ENCODE peak calls at places on chromosomes 6 and 20, in nine cellular contexts. D, G, X, Y, O, A, C, V and Q are unnamed samples.

GRCh38 chr6:101163611-101164010 is 229.9 kb upstream of the GRIK2 start:
- DNase-seq in G (no peak), V (no peak), A (no peak), C (no peak), D (no peak), Y (no peak), X (no peak), O (no peak), Q (no peak)

GRCh38 chr6:82875573-82876185 is 190.0 kb downstream of the UBE3D start:
- DNase-seq in Y (no peak), X (peak; percentile 32), O (no peak), D (no peak), V (no peak), G (peak; percentile 93), C (no peak), A (peak; percentile 91), Q (no peak)

GRCh38 chr6:139131736-139132285 is 3.1 kb upstream of the HECA start:
- DNase-seq in G (no peak), O (no peak), D (no peak), V (no peak), C (no peak), A (no peak), Y (no peak), X (no peak), Q (no peak)

GRCh38 chr20:62816879-62817873 is at the start of gene COL9A3:
- DNase-seq in V (no peak), A (no peak), O (no peak), C (no peak), Y (peak; percentile 88), X (no peak), G (no peak), D (no peak), Q (no peak)

GRCh38 chr6:136236491-136237293 is 13.4 kb downstream of the MTFR2 start:
- DNase-seq in A (no peak), D (no peak), C (no peak), O (peak; percentile 71), Y (no peak), G (no peak), X (no peak), V (no peak), Q (no peak)

GRCh38 chr6:153525998-153526397 is 394.9 kb upstream of the RGS17 start:
- DNase-seq in Y (no peak), A (no peak), G (no peak), D (no peak), X (no peak), O (no peak), C (no peak), V (no peak), Q (no peak)

GRCh38 chr6:93407186-93407585 is 12.2 kb downstream of the EPHA7 start:
- DNase-seq in X (no peak), Y (no peak), O (no peak), V (no peak), C (no peak), D (no peak), G (no peak), A (no peak), Q (no peak)

GRCh38 chr20:51135926-51136325 is 113.0 kb upstream of the KCNG1 start:
- DNase-seq in O (no peak), Y (no peak), V (no peak), C (no peak), G (no peak), X (no peak), D (no peak), A (no peak), Q (no peak)

GRCh38 chr6:149077208-149077607 is 240.3 kb upstream of the TAB2 start:
- DNase-seq in C (no peak), V (no peak), Y (no peak), X (no peak), G (no peak), D (no peak), O (no peak), A (no peak), Q (no peak)

GRCh38 chr20:53413188-53413631 is 180.4 kb downstream of the ZNF217 start:
- DNase-seq in X (no peak), D (peak; percentile 22), Y (no peak), V (peak; percentile 27), A (peak; percentile 44), C (peak; percentile 59), G (no peak), O (peak; percentile 58), Q (no peak)

GRCh38 chr6:157658301-157658700 is 164.7 kb upstream of the SNX9 start:
- DNase-seq in D (no peak), A (no peak), G (no peak), O (no peak), V (no peak), Y (no peak), X (no peak), C (no peak), Q (no peak)

GRCh38 chr6:24974182-24975171 is 38.7 kb upstream of the RIPOR2 start:
- DNase-seq in V (no peak), A (no peak), O (no peak), C (peak; percentile 33), G (peak; percentile 25), D (no peak), Y (no peak), X (no peak), Q (no peak)

GRCh38 chr6:25017932-25018581 is 82.3 kb upstream of the RIPOR2 start:
- DNase-seq in X (no peak), C (peak; percentile 85), A (peak; percentile 69), D (peak; percentile 63), O (peak; percentile 87), Y (no peak), V (peak; percentile 72), G (peak; percentile 78), Q (peak; percentile 67)

GRCh38 chr20:37200926-37201826 is 21.8 kb upstream of the MROH8 start:
- DNase-seq in C (no peak), Y (no peak), V (no peak), G (no peak), O (no peak), D (no peak), X (no peak), A (no peak), Q (no peak)

GRCh38 chr6:5435449-5435848 is 174.1 kb downstream of the FARS2 start:
- DNase-seq in A (no peak), V (no peak), G (no peak), C (no peak), Y (no peak), O (no peak), X (no peak), D (no peak), Q (no peak)

GRCh38 chr6:25089442-25089841 is 153.7 kb upstream of the RIPOR2 start:
- DNase-seq in A (peak; percentile 50), O (no peak), D (no peak), G (peak; percentile 70), X (no peak), C (no peak), V (no peak), Y (no peak), Q (no peak)

GRCh38 chr20:35700625-35701148 is 1.5 kb downstream of the ROMO1 start:
- DNase-seq in V (no peak), G (peak; percentile 12), D (no peak), X (no peak), A (peak; percentile 45), C (no peak), O (no peak), Y (peak; percentile 69), Q (no peak)

DNA sequence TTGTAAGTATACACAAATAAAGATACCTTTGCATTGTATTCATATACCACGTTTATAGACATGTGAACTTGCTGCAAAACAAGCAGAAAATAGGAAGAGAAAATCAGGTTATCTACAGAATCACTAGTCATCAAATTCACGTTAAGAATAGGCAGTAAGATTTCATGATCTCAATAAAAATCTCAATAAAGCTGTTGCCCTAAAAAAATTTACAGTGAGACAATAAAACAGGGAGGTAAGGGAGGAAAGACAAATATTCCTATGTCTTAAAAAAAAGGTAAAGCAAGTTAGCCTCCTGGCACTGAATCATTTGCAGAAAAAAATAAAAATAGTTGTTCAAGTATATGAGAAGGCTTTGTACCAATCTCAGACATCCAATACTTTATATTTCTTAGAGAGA is 44.1 kb downstream of the GPX5 start:
- DNase-seq in O (no peak), Y (no peak), G (no peak), V (no peak), C (no peak), D (no peak), A (no peak), X (no peak), Q (no peak)
- TF ChIP-seq CTCF in O (no peak), Y (no peak), G (no peak), V (no peak), C (no peak), D (no peak), A (no peak), X (no peak), Q (no peak)

DNA sequence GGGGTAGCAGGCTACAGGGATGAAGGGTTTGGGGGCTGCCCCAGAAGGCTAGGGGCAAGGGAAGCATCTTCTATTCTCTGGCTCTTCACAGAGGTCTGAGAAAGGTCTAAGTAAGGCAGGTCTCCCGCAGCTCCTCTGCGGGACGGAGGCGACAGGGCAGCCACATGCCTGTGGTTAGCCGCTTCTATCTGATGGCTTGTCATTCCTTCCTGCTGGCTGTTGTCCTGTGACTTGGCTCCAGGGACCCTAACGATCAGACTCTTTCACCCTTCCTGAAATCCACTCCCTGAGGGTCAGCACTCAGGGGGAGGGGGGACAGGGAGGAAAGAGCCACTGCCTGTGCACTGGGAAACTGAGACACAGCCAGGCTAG is 673 bp downstream of the CST7 start:
- DNase-seq in O (no peak), G (no peak), C (no peak), X (no peak), V (no peak), Y (no peak), D (no peak), A (no peak), Q (no peak)
- H3K27ac ChIP-seq in O (peak overlapping the region; percentile 76), G (no peak overlapping the region), C (peak overlapping the region; percentile 73), X (no peak overlapping the region), V (peak overlapping the region; percentile 33), Y (no peak overlapping the region), D (no peak overlapping the region), A (no peak overlapping the region), Q (no peak overlapping the region)

GRCh38 chr6:33761922-33762629 is 15.4 kb upstream of the IP6K3 start:
- DNase-seq in X (no peak), D (no peak), O (peak; percentile 63), A (peak; percentile 44), Y (no peak), G (peak; percentile 30), V (no peak), C (no peak), Q (peak; percentile 98)
- TF ChIP-seq CTCF in X (peak; percentile 60), D (peak; percentile 34), O (peak; percentile 59), A (peak; percentile 73), Y (peak; percentile 82), G (peak; percentile 91), V (peak; percentile 23), C (no peak), Q (peak; percentile 79)

GRCh38 chr6:144362042-144363018 is 77.2 kb downstream of the UTRN start:
- DNase-seq in Y (no peak), V (no peak), G (no peak), X (no peak), A (no peak), D (no peak), O (no peak), C (no peak), Q (no peak)
- H3K27ac ChIP-seq in Y (no peak overlapping the region), V (no peak overlapping the region), G (no peak overlapping the region), X (no peak overlapping the region), A (peak overlapping the region; percentile 27), D (peak overlapping the region; percentile 47), O (no peak overlapping the region), C (no peak overlapping the region), Q (peak overlapping the region; percentile 56)